ENCODE peak calls at places on chromosomes 3 and 15, in four cellular contexts. H, J, G and F are unnamed samples.

GRCh38 chr3:117011687-117012250 is 302.2 kb downstream of the TUSC7 start:
- DNase-seq in H (no peak), G (no peak), J (no peak), F (no peak)

GRCh38 chr15:76058714-76059319 is 968 bp upstream of the TMEM266 start:
- DNase-seq in H (peak; percentile 8), J (peak; percentile 20), G (peak; percentile 23), F (peak; percentile 21)

GRCh38 chr3:77536038-77536775 is 496.3 kb downstream of the ROBO2 start:
- DNase-seq in J (no peak), G (no peak), H (no peak), F (no peak)

GRCh38 chr15:52200831-52201365 is 9.7 kb upstream of the GNB5 start:
- DNase-seq in G (no peak), H (no peak), J (no peak), F (no peak)

GRCh38 chr15:74616020-74616939 is 644 bp downstream of the CLK3 start:
- DNase-seq in G (peak; percentile 45), H (no peak), J (peak; percentile 92), F (no peak)

GRCh38 chr15:79886119-79886518 is 10.7 kb downstream of the MTHFS start:
- DNase-seq in G (no peak), J (no peak), H (no peak), F (no peak)

GRCh38 chr15:82197734-82198594 is 64.6 kb downstream of the EFL1 start:
- DNase-seq in H (peak; percentile 81), J (peak; percentile 71), G (peak; percentile 78), F (peak; percentile 81)

GRCh38 chr3:63911395-63911900 is 735 bp downstream of the SCAANT1 start:
- DNase-seq in G (no peak), H (no peak), J (no peak), F (no peak)

GRCh38 chr3:73808862-73809509 is 184.2 kb upstream of the PDZRN3 start:
- DNase-seq in G (no peak), J (no peak), H (no peak), F (no peak)

GRCh38 chr15:57217716-57218598 is 158.3 kb upstream of the CGNL1 start:
- DNase-seq in G (peak; percentile 9), J (no peak), H (no peak), F (no peak)

GRCh38 chr3:107217161-107217560 is 160.1 kb upstream of the CCDC54 start:
- DNase-seq in H (no peak), G (no peak), J (no peak), F (no peak)

GRCh38 chr15:92883643-92884458 is 16.3 kb upstream of the CHD2 start:
- DNase-seq in J (no peak), G (peak; percentile 75), H (no peak), F (no peak)

GRCh38 chr15:88949734-88950400 is 36.7 kb upstream of the MFGE8 start:
- DNase-seq in J (no peak), G (no peak), H (no peak), F (no peak)

GRCh38 chr15:28094732-28095521 is 4.2 kb downstream of the OCA2 start:
- DNase-seq in G (no peak), J (peak; percentile 89), H (no peak), F (peak; percentile 52)

GRCh38 chr15:100332721-100333120 is 9.1 kb downstream of the ADAMTS17 start:
- DNase-seq in G (no peak), H (no peak), J (no peak), F (no peak)

GRCh38 chr15:77998592-77998991 is 78.9 kb downstream of the TBC1D2B start:
- DNase-seq in G (no peak), H (no peak), J (no peak), F (no peak)

GRCh38 chr3:86828751-86829150 is 162.2 kb downstream of the VGLL3 start:
- DNase-seq in G (no peak), H (no peak), J (no peak), F (no peak)

GRCh38 chr3:181512787-181513186 is 198.9 kb upstream of the SOX2 start:
- DNase-seq in H (no peak), G (no peak), J (no peak), F (no peak)

GRCh38 chr3:132006605-132007204 is 28.1 kb downstream of the CPNE4 start:
- DNase-seq in J (peak; percentile 28), H (peak; percentile 32), G (peak; percentile 44), F (peak; percentile 40)

GRCh38 chr3:114850913-114851312 is 296.2 kb downstream of the ZBTB20 start:
- DNase-seq in H (no peak), J (no peak), G (peak; percentile 35), F (no peak)

GRCh38 chr3:45132568-45133211 is 13.5 kb downstream of the CDCP1 start:
- DNase-seq in J (no peak), G (no peak), H (no peak), F (no peak)

GRCh38 chr3:106560451-106560966 is 691.7 kb upstream of the CBLB start:
- DNase-seq in H (no peak), G (peak; percentile 96), J (no peak), F (no peak)

GRCh38 chr15:35062164-35063099 is 22.7 kb downstream of the NANOGP8 start:
- DNase-seq in H (no peak), J (no peak), G (no peak), F (no peak)